ENCODE peak calls at places on chromosomes 13 and 19, in seven cellular contexts. One of them, this sample, is unnamed.

GRCh38 chr13:106520205-106521004 is 15.1 kb downstream of the EFNB2 start:
- DNase-seq in sigmoid colon: no peak
- DNase-seq in CD4-positive, alpha-beta T cell: no peak
- DNase-seq in neural crest cell: no peak
- DNase-seq in RWPE1: no peak
- DNase-seq in Peyer's patch: no peak
- DNase-seq in omental fat pad: no peak
- DNase-seq in this sample: no peak

GRCh38 chr19:45632468-45633196 is 6.6 kb downstream of the EML2 start:
- DNase-seq in sigmoid colon: peak; percentile 70
- DNase-seq in CD4-positive, alpha-beta T cell: peak; percentile 12
- DNase-seq in neural crest cell: peak; percentile 74
- DNase-seq in RWPE1: peak; percentile 99
- DNase-seq in Peyer's patch: no peak
- DNase-seq in omental fat pad: peak; percentile 60
- DNase-seq in this sample: no peak

GRCh38 chr13:35518337-35518736 is 41.8 kb upstream of the MAB21L1 start:
- DNase-seq in sigmoid colon: no peak
- DNase-seq in CD4-positive, alpha-beta T cell: no peak
- DNase-seq in neural crest cell: no peak
- DNase-seq in RWPE1: no peak
- DNase-seq in Peyer's patch: no peak
- DNase-seq in omental fat pad: no peak
- DNase-seq in this sample: no peak

GRCh38 chr13:48414501-48414900 is 1.6 kb upstream of the LPAR6 start:
- DNase-seq in sigmoid colon: no peak
- DNase-seq in CD4-positive, alpha-beta T cell: no peak
- DNase-seq in neural crest cell: no peak
- DNase-seq in RWPE1: no peak
- DNase-seq in Peyer's patch: no peak
- DNase-seq in omental fat pad: no peak
- DNase-seq in this sample: no peak

GRCh38 chr13:46961719-46962118 is 64.9 kb upstream of the HTR2A start:
- DNase-seq in sigmoid colon: no peak
- DNase-seq in CD4-positive, alpha-beta T cell: no peak
- DNase-seq in neural crest cell: no peak
- DNase-seq in RWPE1: peak; percentile 67
- DNase-seq in Peyer's patch: no peak
- DNase-seq in omental fat pad: no peak
- DNase-seq in this sample: no peak

GRCh38 chr13:47503468-47503867 is 497.6 kb downstream of the SUCLA2 start:
- DNase-seq in sigmoid colon: no peak
- DNase-seq in CD4-positive, alpha-beta T cell: no peak
- DNase-seq in neural crest cell: no peak
- DNase-seq in RWPE1: no peak
- DNase-seq in Peyer's patch: no peak
- DNase-seq in omental fat pad: no peak
- DNase-seq in this sample: peak; percentile 8

GRCh38 chr13:43732726-43733125 is 54.0 kb downstream of the ENOX1 start:
- DNase-seq in sigmoid colon: no peak
- DNase-seq in CD4-positive, alpha-beta T cell: no peak
- DNase-seq in neural crest cell: no peak
- DNase-seq in RWPE1: no peak
- DNase-seq in Peyer's patch: no peak
- DNase-seq in omental fat pad: no peak
- DNase-seq in this sample: no peak

GRCh38 chr19:38917516-38917915 is 5.5 kb upstream of the CCER2 start:
- DNase-seq in sigmoid colon: no peak
- DNase-seq in CD4-positive, alpha-beta T cell: no peak
- DNase-seq in neural crest cell: no peak
- DNase-seq in RWPE1: no peak
- DNase-seq in Peyer's patch: no peak
- DNase-seq in omental fat pad: no peak
- DNase-seq in this sample: no peak

GRCh38 chr19:7928741-7929701 is 3.1 kb upstream of the CTXN1 start:
- DNase-seq in sigmoid colon: peak; percentile 92
- DNase-seq in CD4-positive, alpha-beta T cell: peak; percentile 61
- DNase-seq in neural crest cell: peak; percentile 42
- DNase-seq in RWPE1: peak; percentile 58
- DNase-seq in Peyer's patch: peak; percentile 39
- DNase-seq in omental fat pad: peak; percentile 36
- DNase-seq in this sample: no peak

GRCh38 chr19:4297901-4298771 is 4.1 kb downstream of the TMIGD2 start:
- DNase-seq in sigmoid colon: no peak
- DNase-seq in CD4-positive, alpha-beta T cell: no peak
- DNase-seq in neural crest cell: no peak
- DNase-seq in RWPE1: no peak
- DNase-seq in Peyer's patch: no peak
- DNase-seq in omental fat pad: no peak
- DNase-seq in this sample: no peak

GRCh38 chr19:4497770-4498389 is 20.4 kb downstream of the PLIN4 start:
- DNase-seq in sigmoid colon: no peak
- DNase-seq in CD4-positive, alpha-beta T cell: no peak
- DNase-seq in neural crest cell: no peak
- DNase-seq in RWPE1: no peak
- DNase-seq in Peyer's patch: no peak
- DNase-seq in omental fat pad: no peak
- DNase-seq in this sample: no peak

GRCh38 chr13:109271555-109271954 is 514.8 kb downstream of the IRS2 start:
- DNase-seq in sigmoid colon: no peak
- DNase-seq in CD4-positive, alpha-beta T cell: no peak
- DNase-seq in neural crest cell: no peak
- DNase-seq in RWPE1: no peak
- DNase-seq in Peyer's patch: no peak
- DNase-seq in omental fat pad: no peak
- DNase-seq in this sample: no peak

GRCh38 chr13:32246468-32246867 is 68.7 kb downstream of the ZAR1L start:
- DNase-seq in sigmoid colon: peak; percentile 70
- DNase-seq in CD4-positive, alpha-beta T cell: peak; percentile 11
- DNase-seq in neural crest cell: peak; percentile 49
- DNase-seq in RWPE1: peak; percentile 63
- DNase-seq in Peyer's patch: peak; percentile 34
- DNase-seq in omental fat pad: no peak
- DNase-seq in this sample: peak; percentile 27

GRCh38 chr13:20017365-20017711 is 58.8 kb downstream of the ZMYM2 start:
- DNase-seq in sigmoid colon: no peak
- DNase-seq in CD4-positive, alpha-beta T cell: no peak
- DNase-seq in neural crest cell: no peak
- DNase-seq in RWPE1: no peak
- DNase-seq in Peyer's patch: no peak
- DNase-seq in omental fat pad: no peak
- DNase-seq in this sample: no peak

GRCh38 chr13:67070306-67070705 is 159.8 kb downstream of the PCDH9 start:
- DNase-seq in sigmoid colon: no peak
- DNase-seq in CD4-positive, alpha-beta T cell: no peak
- DNase-seq in neural crest cell: no peak
- DNase-seq in RWPE1: no peak
- DNase-seq in Peyer's patch: no peak
- DNase-seq in omental fat pad: no peak
- DNase-seq in this sample: no peak

GRCh38 chr13:30715357-30715756 is 20.0 kb upstream of the ALOX5AP start:
- DNase-seq in sigmoid colon: no peak
- DNase-seq in CD4-positive, alpha-beta T cell: no peak
- DNase-seq in neural crest cell: no peak
- DNase-seq in RWPE1: no peak
- DNase-seq in Peyer's patch: no peak
- DNase-seq in omental fat pad: no peak
- DNase-seq in this sample: no peak

GRCh38 chr19:47097396-47098217 is 16.0 kb downstream of the ZC3H4 start:
- DNase-seq in sigmoid colon: no peak
- DNase-seq in CD4-positive, alpha-beta T cell: no peak
- DNase-seq in neural crest cell: no peak
- DNase-seq in RWPE1: no peak
- DNase-seq in Peyer's patch: no peak
- DNase-seq in omental fat pad: no peak
- DNase-seq in this sample: no peak

GRCh38 chr13:40664100-40665060 is 2.1 kb downstream of the FOXO1 start:
- DNase-seq in sigmoid colon: peak; percentile 83
- DNase-seq in CD4-positive, alpha-beta T cell: peak; percentile 65
- DNase-seq in neural crest cell: peak; percentile 34
- DNase-seq in RWPE1: peak; percentile 29
- DNase-seq in Peyer's patch: peak; percentile 84
- DNase-seq in omental fat pad: no peak
- DNase-seq in this sample: no peak
- TF ChIP-seq CTCF in sigmoid colon: no peak
- TF ChIP-seq CTCF in CD4-positive, alpha-beta T cell: no peak
- TF ChIP-seq CTCF in neural crest cell: no peak
- TF ChIP-seq CTCF in RWPE1: no peak
- TF ChIP-seq CTCF in Peyer's patch: no peak
- TF ChIP-seq CTCF in omental fat pad: no peak
- TF ChIP-seq CTCF in this sample: no peak

GRCh38 chr13:85812282-85812681 is 13.1 kb upstream of the SLITRK6 start:
- DNase-seq in sigmoid colon: no peak
- DNase-seq in CD4-positive, alpha-beta T cell: no peak
- DNase-seq in neural crest cell: no peak
- DNase-seq in RWPE1: no peak
- DNase-seq in Peyer's patch: no peak
- DNase-seq in omental fat pad: no peak
- DNase-seq in this sample: no peak

GRCh38 chr13:85806553-85807175 is 7.4 kb upstream of the SLITRK6 start:
- DNase-seq in sigmoid colon: no peak
- DNase-seq in CD4-positive, alpha-beta T cell: no peak
- DNase-seq in neural crest cell: no peak
- DNase-seq in RWPE1: peak; percentile 27
- DNase-seq in Peyer's patch: no peak
- DNase-seq in omental fat pad: no peak
- DNase-seq in this sample: no peak
- TF ChIP-seq CTCF in sigmoid colon: peak; percentile 70
- TF ChIP-seq CTCF in CD4-positive, alpha-beta T cell: peak; percentile 61
- TF ChIP-seq CTCF in neural crest cell: peak; percentile 92
- TF ChIP-seq CTCF in RWPE1: peak; percentile 62
- TF ChIP-seq CTCF in Peyer's patch: peak; percentile 42
- TF ChIP-seq CTCF in omental fat pad: no peak
- TF ChIP-seq CTCF in this sample: peak; percentile 18

GRCh38 chr13:37602743-37603381 is 4.3 kb upstream of the POSTN start:
- DNase-seq in sigmoid colon: no peak
- DNase-seq in CD4-positive, alpha-beta T cell: no peak
- DNase-seq in neural crest cell: no peak
- DNase-seq in RWPE1: peak; percentile 5
- DNase-seq in Peyer's patch: no peak
- DNase-seq in omental fat pad: no peak
- DNase-seq in this sample: no peak
- TF ChIP-seq CTCF in sigmoid colon: peak; percentile 54
- TF ChIP-seq CTCF in CD4-positive, alpha-beta T cell: no peak
- TF ChIP-seq CTCF in neural crest cell: peak; percentile 74
- TF ChIP-seq CTCF in RWPE1: peak; percentile 73
- TF ChIP-seq CTCF in Peyer's patch: peak; percentile 14
- TF ChIP-seq CTCF in omental fat pad: peak; percentile 13
- TF ChIP-seq CTCF in this sample: peak; percentile 38

GRCh38 chr19:9883764-9884163 is 48.6 kb downstream of the PIN1 start:
- DNase-seq in sigmoid colon: no peak
- DNase-seq in CD4-positive, alpha-beta T cell: no peak
- DNase-seq in neural crest cell: no peak
- DNase-seq in RWPE1: no peak
- DNase-seq in Peyer's patch: no peak
- DNase-seq in omental fat pad: no peak
- DNase-seq in this sample: no peak

GRCh38 chr19:9881720-9882119 is 46.6 kb downstream of the PIN1 start:
- DNase-seq in sigmoid colon: no peak
- DNase-seq in CD4-positive, alpha-beta T cell: no peak
- DNase-seq in neural crest cell: no peak
- DNase-seq in RWPE1: peak; percentile 38
- DNase-seq in Peyer's patch: no peak
- DNase-seq in omental fat pad: no peak
- DNase-seq in this sample: no peak

GRCh38 chr19:9883231-9883758 is 48.2 kb downstream of the PIN1 start:
- DNase-seq in sigmoid colon: no peak
- DNase-seq in CD4-positive, alpha-beta T cell: no peak
- DNase-seq in neural crest cell: no peak
- DNase-seq in RWPE1: peak; percentile 68
- DNase-seq in Peyer's patch: no peak
- DNase-seq in omental fat pad: no peak
- DNase-seq in this sample: no peak

GRCh38 chr19:9885077-9885552 is 50.0 kb downstream of the PIN1 start:
- DNase-seq in sigmoid colon: no peak
- DNase-seq in CD4-positive, alpha-beta T cell: no peak
- DNase-seq in neural crest cell: no peak
- DNase-seq in RWPE1: no peak
- DNase-seq in Peyer's patch: no peak
- DNase-seq in omental fat pad: no peak
- DNase-seq in this sample: no peak
- TF ChIP-seq CTCF in sigmoid colon: no peak
- TF ChIP-seq CTCF in CD4-positive, alpha-beta T cell: no peak
- TF ChIP-seq CTCF in neural crest cell: no peak
- TF ChIP-seq CTCF in RWPE1: no peak
- TF ChIP-seq CTCF in Peyer's patch: no peak
- TF ChIP-seq CTCF in omental fat pad: no peak
- TF ChIP-seq CTCF in this sample: peak; percentile 22

GRCh38 chr13:102089177-102089576 is 312.7 kb downstream of the FGF14 start:
- DNase-seq in sigmoid colon: no peak
- DNase-seq in CD4-positive, alpha-beta T cell: no peak
- DNase-seq in neural crest cell: no peak
- DNase-seq in RWPE1: no peak
- DNase-seq in Peyer's patch: no peak
- DNase-seq in omental fat pad: no peak
- DNase-seq in this sample: no peak
- TF ChIP-seq CTCF in sigmoid colon: no peak
- TF ChIP-seq CTCF in CD4-positive, alpha-beta T cell: no peak
- TF ChIP-seq CTCF in neural crest cell: peak; percentile 52
- TF ChIP-seq CTCF in RWPE1: peak; percentile 18
- TF ChIP-seq CTCF in Peyer's patch: no peak
- TF ChIP-seq CTCF in omental fat pad: no peak
- TF ChIP-seq CTCF in this sample: peak; percentile 12

GRCh38 chr19:10862561-10863106 is 8.7 kb upstream of the CARM1 start:
- DNase-seq in sigmoid colon: no peak
- DNase-seq in CD4-positive, alpha-beta T cell: no peak
- DNase-seq in neural crest cell: no peak
- DNase-seq in RWPE1: no peak
- DNase-seq in Peyer's patch: no peak
- DNase-seq in omental fat pad: no peak
- DNase-seq in this sample: no peak
- TF ChIP-seq CTCF in sigmoid colon: no peak
- TF ChIP-seq CTCF in CD4-positive, alpha-beta T cell: no peak
- TF ChIP-seq CTCF in neural crest cell: no peak
- TF ChIP-seq CTCF in RWPE1: no peak
- TF ChIP-seq CTCF in Peyer's patch: no peak
- TF ChIP-seq CTCF in omental fat pad: no peak
- TF ChIP-seq CTCF in this sample: no peak

GRCh38 chr13:45731455-45731854 is 29.3 kb downstream of the CBY2 start:
- DNase-seq in sigmoid colon: no peak
- DNase-seq in CD4-positive, alpha-beta T cell: no peak
- DNase-seq in neural crest cell: no peak
- DNase-seq in RWPE1: no peak
- DNase-seq in Peyer's patch: no peak
- DNase-seq in omental fat pad: no peak
- DNase-seq in this sample: no peak

DNA sequence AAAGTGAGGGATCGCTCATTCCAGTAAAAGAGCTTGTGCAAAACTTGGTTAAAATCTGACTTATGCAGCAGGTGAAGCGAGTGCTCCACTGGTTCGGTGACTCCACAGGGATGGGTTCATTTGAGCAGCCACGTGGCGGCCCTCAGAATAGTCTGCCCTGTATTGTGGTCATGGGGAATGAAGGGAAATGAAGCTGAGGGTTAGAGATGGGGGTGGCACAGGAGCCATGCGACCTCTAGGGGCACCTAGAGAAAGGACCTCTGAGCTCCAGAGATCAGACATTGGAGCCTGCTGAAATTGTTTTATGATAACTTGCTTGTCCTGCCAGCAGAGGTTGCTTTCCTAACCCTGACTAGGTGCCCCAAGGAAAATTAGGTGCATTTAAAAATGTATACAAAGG is 26.6 kb downstream of the CBY2 start:
- DNase-seq in sigmoid colon: no peak
- DNase-seq in CD4-positive, alpha-beta T cell: no peak
- DNase-seq in neural crest cell: no peak
- DNase-seq in RWPE1: peak; percentile 23
- DNase-seq in Peyer's patch: no peak
- DNase-seq in omental fat pad: no peak
- DNase-seq in this sample: no peak
- TF ChIP-seq CTCF in sigmoid colon: no peak
- TF ChIP-seq CTCF in CD4-positive, alpha-beta T cell: no peak
- TF ChIP-seq CTCF in neural crest cell: peak; percentile 55
- TF ChIP-seq CTCF in RWPE1: peak; percentile 15
- TF ChIP-seq CTCF in Peyer's patch: no peak
- TF ChIP-seq CTCF in omental fat pad: no peak
- TF ChIP-seq CTCF in this sample: peak; percentile 39

This sample was measured in LNCaP clone FGC.